ENCODE peak calls at places on chromosome 16, in ten cellular contexts. One of them, this sample, is unnamed.

GRCh38 chr16:81567987-81568748 is 123.6 kb downstream of the CMIP start:
- DNase-seq in endothelial cell of umbilical vein: peak; percentile 49
- DNase-seq in H7: peak; percentile 41
- DNase-seq in kidney: peak; percentile 78
- DNase-seq in PC-3: peak; percentile 78
- DNase-seq in heart right ventricle: peak; percentile 32
- DNase-seq in cardiac muscle cell: peak; percentile 57
- DNase-seq in effector memory CD4-positive, alpha-beta T cell: no peak
- DNase-seq in aorta: peak; percentile 73
- DNase-seq in Peyer's patch: no peak
- DNase-seq in this sample: no peak

GRCh38 chr16:81036751-81037350 is 1.2 kb downstream of the ATMIN start:
- DNase-seq in endothelial cell of umbilical vein: peak; percentile 23
- DNase-seq in H7: no peak
- DNase-seq in kidney: no peak
- DNase-seq in PC-3: peak; percentile 28
- DNase-seq in heart right ventricle: peak; percentile 55
- DNase-seq in cardiac muscle cell: no peak
- DNase-seq in effector memory CD4-positive, alpha-beta T cell: no peak
- DNase-seq in aorta: no peak
- DNase-seq in Peyer's patch: no peak
- DNase-seq in this sample: no peak

GRCh38 chr16:19029980-19030379 is 37.4 kb upstream of the COQ7 start:
- DNase-seq in endothelial cell of umbilical vein: peak; percentile 40
- DNase-seq in H7: no peak
- DNase-seq in kidney: no peak
- DNase-seq in PC-3: no peak
- DNase-seq in heart right ventricle: peak; percentile 33
- DNase-seq in cardiac muscle cell: no peak
- DNase-seq in effector memory CD4-positive, alpha-beta T cell: no peak
- DNase-seq in aorta: no peak
- DNase-seq in Peyer's patch: no peak
- DNase-seq in this sample: no peak

GRCh38 chr16:30439720-30440348 is 5.8 kb downstream of the SEPHS2 start:
- DNase-seq in endothelial cell of umbilical vein: no peak
- DNase-seq in H7: no peak
- DNase-seq in kidney: no peak
- DNase-seq in PC-3: no peak
- DNase-seq in heart right ventricle: no peak
- DNase-seq in cardiac muscle cell: no peak
- DNase-seq in effector memory CD4-positive, alpha-beta T cell: no peak
- DNase-seq in aorta: no peak
- DNase-seq in Peyer's patch: no peak
- DNase-seq in this sample: no peak

GRCh38 chr16:57411362-57411976 is 6.9 kb downstream of the CCL17 start:
- DNase-seq in endothelial cell of umbilical vein: no peak
- DNase-seq in H7: peak; percentile 48
- DNase-seq in kidney: peak; percentile 59
- DNase-seq in PC-3: no peak
- DNase-seq in heart right ventricle: no peak
- DNase-seq in cardiac muscle cell: no peak
- DNase-seq in effector memory CD4-positive, alpha-beta T cell: no peak
- DNase-seq in aorta: no peak
- DNase-seq in Peyer's patch: no peak
- DNase-seq in this sample: no peak

GRCh38 chr16:11052080-11052808 is 107.9 kb downstream of the CLEC16A start:
- DNase-seq in endothelial cell of umbilical vein: no peak
- DNase-seq in H7: no peak
- DNase-seq in kidney: no peak
- DNase-seq in PC-3: no peak
- DNase-seq in heart right ventricle: no peak
- DNase-seq in cardiac muscle cell: no peak
- DNase-seq in effector memory CD4-positive, alpha-beta T cell: no peak
- DNase-seq in aorta: no peak
- DNase-seq in Peyer's patch: peak; percentile 61
- DNase-seq in this sample: no peak

GRCh38 chr16:73126453-73126853 is 78.5 kb upstream of the ZFHX3 start:
- DNase-seq in endothelial cell of umbilical vein: no peak
- DNase-seq in H7: no peak
- DNase-seq in kidney: no peak
- DNase-seq in PC-3: no peak
- DNase-seq in heart right ventricle: peak; percentile 6
- DNase-seq in cardiac muscle cell: peak; percentile 98
- DNase-seq in effector memory CD4-positive, alpha-beta T cell: no peak
- DNase-seq in aorta: peak; percentile 61
- DNase-seq in Peyer's patch: no peak
- DNase-seq in this sample: no peak

GRCh38 chr16:48323783-48324775 is 61.1 kb downstream of the SIAH1 start:
- DNase-seq in endothelial cell of umbilical vein: no peak
- DNase-seq in H7: no peak
- DNase-seq in kidney: no peak
- DNase-seq in PC-3: no peak
- DNase-seq in heart right ventricle: no peak
- DNase-seq in cardiac muscle cell: no peak
- DNase-seq in effector memory CD4-positive, alpha-beta T cell: no peak
- DNase-seq in aorta: no peak
- DNase-seq in Peyer's patch: no peak
- DNase-seq in this sample: no peak

GRCh38 chr16:56611281-56611833 is 3.0 kb downstream of the MT2A start:
- DNase-seq in endothelial cell of umbilical vein: peak; percentile 45
- DNase-seq in H7: no peak
- DNase-seq in kidney: peak; percentile 72
- DNase-seq in PC-3: no peak
- DNase-seq in heart right ventricle: peak; percentile 79
- DNase-seq in cardiac muscle cell: peak; percentile 58
- DNase-seq in effector memory CD4-positive, alpha-beta T cell: no peak
- DNase-seq in aorta: peak; percentile 82
- DNase-seq in Peyer's patch: no peak
- DNase-seq in this sample: no peak

GRCh38 chr16:27473101-27473900 is 71.3 kb downstream of the IL21R start:
- DNase-seq in endothelial cell of umbilical vein: no peak
- DNase-seq in H7: no peak
- DNase-seq in kidney: peak; percentile 37
- DNase-seq in PC-3: no peak
- DNase-seq in heart right ventricle: no peak
- DNase-seq in cardiac muscle cell: no peak
- DNase-seq in effector memory CD4-positive, alpha-beta T cell: no peak
- DNase-seq in aorta: peak; percentile 44
- DNase-seq in Peyer's patch: no peak
- DNase-seq in this sample: no peak
- H3K36me3 ChIP-seq in endothelial cell of umbilical vein: peaks cover 38% of the 10 kb centered on the region
- H3K36me3 ChIP-seq in H7: peaks cover 43% of the 10 kb centered on the region
- H3K36me3 ChIP-seq in kidney: peaks cover 48% of the 10 kb centered on the region
- H3K36me3 ChIP-seq in PC-3: peaks cover 11% of the 10 kb centered on the region
- H3K36me3 ChIP-seq in heart right ventricle: peaks cover 100% of the 10 kb centered on the region
- H3K36me3 ChIP-seq in cardiac muscle cell: peaks cover 76% of the 10 kb centered on the region
- H3K36me3 ChIP-seq in effector memory CD4-positive, alpha-beta T cell: peaks cover 81% of the 10 kb centered on the region
- H3K36me3 ChIP-seq in aorta: no peaks in the 10 kb centered on the region
- H3K36me3 ChIP-seq in Peyer's patch: no peaks in the 10 kb centered on the region
- H3K36me3 ChIP-seq in this sample: no peaks in the 10 kb centered on the region

GRCh38 chr16:74898667-74899066 is 86.3 kb downstream of the WDR59 start:
- DNase-seq in endothelial cell of umbilical vein: no peak
- DNase-seq in H7: peak; percentile 41
- DNase-seq in kidney: no peak
- DNase-seq in PC-3: no peak
- DNase-seq in heart right ventricle: peak; percentile 24
- DNase-seq in cardiac muscle cell: no peak
- DNase-seq in effector memory CD4-positive, alpha-beta T cell: no peak
- DNase-seq in aorta: no peak
- DNase-seq in Peyer's patch: no peak
- DNase-seq in this sample: no peak
- H3K36me3 ChIP-seq in endothelial cell of umbilical vein: peaks cover 3% of the 10 kb centered on the region
- H3K36me3 ChIP-seq in H7: peaks cover 2% of the 10 kb centered on the region
- H3K36me3 ChIP-seq in kidney: peaks cover 8% of the 10 kb centered on the region
- H3K36me3 ChIP-seq in PC-3: peaks cover 4% of the 10 kb centered on the region
- H3K36me3 ChIP-seq in heart right ventricle: peaks cover 43% of the 10 kb centered on the region
- H3K36me3 ChIP-seq in cardiac muscle cell: peaks cover 9% of the 10 kb centered on the region
- H3K36me3 ChIP-seq in effector memory CD4-positive, alpha-beta T cell: peaks cover 28% of the 10 kb centered on the region
- H3K36me3 ChIP-seq in aorta: peaks cover 14% of the 10 kb centered on the region
- H3K36me3 ChIP-seq in Peyer's patch: no peaks in the 10 kb centered on the region
- H3K36me3 ChIP-seq in this sample: no peaks in the 10 kb centered on the region

GRCh38 chr16:67149276-67150057 is 1.3 kb downstream of the B3GNT9 start:
- DNase-seq in endothelial cell of umbilical vein: no peak
- DNase-seq in H7: peak; percentile 96
- DNase-seq in kidney: peak; percentile 79
- DNase-seq in PC-3: no peak
- DNase-seq in heart right ventricle: no peak
- DNase-seq in cardiac muscle cell: no peak
- DNase-seq in effector memory CD4-positive, alpha-beta T cell: no peak
- DNase-seq in aorta: no peak
- DNase-seq in Peyer's patch: no peak
- DNase-seq in this sample: no peak
- H3K36me3 ChIP-seq in endothelial cell of umbilical vein: peaks cover 29% of the 10 kb centered on the region
- H3K36me3 ChIP-seq in H7: peaks cover 25% of the 10 kb centered on the region
- H3K36me3 ChIP-seq in kidney: peaks cover 19% of the 10 kb centered on the region
- H3K36me3 ChIP-seq in PC-3: no peaks in the 10 kb centered on the region
- H3K36me3 ChIP-seq in heart right ventricle: peaks cover 40% of the 10 kb centered on the region
- H3K36me3 ChIP-seq in cardiac muscle cell: peaks cover 8% of the 10 kb centered on the region
- H3K36me3 ChIP-seq in effector memory CD4-positive, alpha-beta T cell: peaks cover 31% of the 10 kb centered on the region
- H3K36me3 ChIP-seq in aorta: no peaks in the 10 kb centered on the region
- H3K36me3 ChIP-seq in Peyer's patch: no peaks in the 10 kb centered on the region
- H3K36me3 ChIP-seq in this sample: no peaks in the 10 kb centered on the region

GRCh38 chr16:2231016-2231931 is 5.0 kb upstream of the DNASE1L2 start:
- DNase-seq in endothelial cell of umbilical vein: no peak
- DNase-seq in H7: no peak
- DNase-seq in kidney: no peak
- DNase-seq in PC-3: no peak
- DNase-seq in heart right ventricle: no peak
- DNase-seq in cardiac muscle cell: no peak
- DNase-seq in effector memory CD4-positive, alpha-beta T cell: no peak
- DNase-seq in aorta: no peak
- DNase-seq in Peyer's patch: no peak
- DNase-seq in this sample: no peak
- H3K36me3 ChIP-seq in endothelial cell of umbilical vein: peaks cover 50% of the 10 kb centered on the region
- H3K36me3 ChIP-seq in H7: peaks cover 6% of the 10 kb centered on the region
- H3K36me3 ChIP-seq in kidney: peaks cover 14% of the 10 kb centered on the region
- H3K36me3 ChIP-seq in PC-3: no peaks in the 10 kb centered on the region
- H3K36me3 ChIP-seq in heart right ventricle: peaks cover 83% of the 10 kb centered on the region
- H3K36me3 ChIP-seq in cardiac muscle cell: peaks cover 45% of the 10 kb centered on the region
- H3K36me3 ChIP-seq in effector memory CD4-positive, alpha-beta T cell: peaks cover 75% of the 10 kb centered on the region
- H3K36me3 ChIP-seq in aorta: no peaks in the 10 kb centered on the region
- H3K36me3 ChIP-seq in Peyer's patch: no peaks in the 10 kb centered on the region
- H3K36me3 ChIP-seq in this sample: no peaks in the 10 kb centered on the region

DNA sequence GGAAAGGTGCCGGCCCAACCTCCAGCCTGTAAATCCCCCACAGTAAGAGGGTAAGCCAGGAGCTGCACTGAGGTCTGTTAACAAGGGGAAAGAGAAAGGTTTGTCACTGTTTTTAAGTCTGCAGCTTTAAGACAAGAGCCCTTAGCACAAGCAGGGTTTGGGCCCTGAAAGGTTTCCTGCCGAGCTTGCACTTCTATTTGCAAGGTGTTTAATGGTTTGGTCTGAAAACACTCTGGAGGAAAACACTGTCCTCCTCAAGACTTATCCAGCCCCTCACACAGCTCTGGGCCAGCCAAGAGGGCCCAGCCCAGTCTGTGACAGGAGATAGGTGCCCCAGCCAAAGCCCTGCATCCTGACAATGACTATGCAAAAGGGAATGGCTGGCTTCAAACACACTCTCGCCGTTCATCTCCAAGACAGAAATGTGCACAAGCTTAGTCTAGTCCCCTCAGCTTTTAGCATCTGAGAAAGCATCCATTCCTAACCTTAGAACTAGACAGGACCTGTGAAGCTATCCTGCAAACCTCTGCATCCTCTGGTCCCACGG is 26.9 kb downstream of the MPG start:
- DNase-seq in endothelial cell of umbilical vein: no peak
- DNase-seq in H7: no peak
- DNase-seq in kidney: no peak
- DNase-seq in PC-3: no peak
- DNase-seq in heart right ventricle: no peak
- DNase-seq in cardiac muscle cell: no peak
- DNase-seq in effector memory CD4-positive, alpha-beta T cell: no peak
- DNase-seq in aorta: no peak
- DNase-seq in Peyer's patch: no peak
- DNase-seq in this sample: no peak
- H3K36me3 ChIP-seq in endothelial cell of umbilical vein: peaks cover 2% of the 10 kb centered on the region
- H3K36me3 ChIP-seq in H7: peaks cover 2% of the 10 kb centered on the region
- H3K36me3 ChIP-seq in kidney: no peaks in the 10 kb centered on the region
- H3K36me3 ChIP-seq in PC-3: peaks cover 3% of the 10 kb centered on the region
- H3K36me3 ChIP-seq in heart right ventricle: peaks cover 18% of the 10 kb centered on the region
- H3K36me3 ChIP-seq in cardiac muscle cell: peaks cover 5% of the 10 kb centered on the region
- H3K36me3 ChIP-seq in effector memory CD4-positive, alpha-beta T cell: peaks cover 5% of the 10 kb centered on the region
- H3K36me3 ChIP-seq in aorta: no peaks in the 10 kb centered on the region
- H3K36me3 ChIP-seq in Peyer's patch: no peaks in the 10 kb centered on the region
- H3K36me3 ChIP-seq in this sample: peaks cover 38% of the 10 kb centered on the region

DNA sequence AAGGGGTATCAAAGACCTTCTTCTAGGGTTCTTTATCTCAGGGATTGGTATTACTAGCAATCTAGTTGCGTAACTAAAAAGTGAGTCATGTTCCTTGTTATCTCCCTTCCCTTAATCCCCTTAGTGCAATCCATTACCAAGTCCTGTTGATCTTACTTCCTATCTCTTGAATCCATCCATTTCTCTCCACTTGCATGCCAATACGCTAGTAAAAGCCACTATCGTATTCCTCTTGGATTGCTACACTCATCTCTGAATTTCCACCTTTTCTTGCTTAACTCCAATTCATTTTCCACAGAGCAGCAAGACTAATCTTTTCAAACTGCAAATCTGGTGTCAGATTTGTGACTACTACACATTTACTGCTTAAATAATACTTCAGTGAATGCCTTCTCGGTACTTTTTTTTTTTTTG is 1.8 kb upstream of the ADAT1 start:
- DNase-seq in endothelial cell of umbilical vein: no peak
- DNase-seq in H7: no peak
- DNase-seq in kidney: no peak
- DNase-seq in PC-3: no peak
- DNase-seq in heart right ventricle: no peak
- DNase-seq in cardiac muscle cell: peak; percentile 68
- DNase-seq in effector memory CD4-positive, alpha-beta T cell: no peak
- DNase-seq in aorta: no peak
- DNase-seq in Peyer's patch: no peak
- DNase-seq in this sample: no peak
- H3K36me3 ChIP-seq in endothelial cell of umbilical vein: peaks cover 14% of the 10 kb centered on the region
- H3K36me3 ChIP-seq in H7: peaks cover 39% of the 10 kb centered on the region
- H3K36me3 ChIP-seq in kidney: peaks cover 31% of the 10 kb centered on the region
- H3K36me3 ChIP-seq in PC-3: peaks cover 33% of the 10 kb centered on the region
- H3K36me3 ChIP-seq in heart right ventricle: peaks cover 55% of the 10 kb centered on the region
- H3K36me3 ChIP-seq in cardiac muscle cell: peaks cover 23% of the 10 kb centered on the region
- H3K36me3 ChIP-seq in effector memory CD4-positive, alpha-beta T cell: peaks cover 27% of the 10 kb centered on the region
- H3K36me3 ChIP-seq in aorta: peaks cover 5% of the 10 kb centered on the region
- H3K36me3 ChIP-seq in Peyer's patch: no peaks in the 10 kb centered on the region
- H3K36me3 ChIP-seq in this sample: peaks cover 51% of the 10 kb centered on the region

DNA sequence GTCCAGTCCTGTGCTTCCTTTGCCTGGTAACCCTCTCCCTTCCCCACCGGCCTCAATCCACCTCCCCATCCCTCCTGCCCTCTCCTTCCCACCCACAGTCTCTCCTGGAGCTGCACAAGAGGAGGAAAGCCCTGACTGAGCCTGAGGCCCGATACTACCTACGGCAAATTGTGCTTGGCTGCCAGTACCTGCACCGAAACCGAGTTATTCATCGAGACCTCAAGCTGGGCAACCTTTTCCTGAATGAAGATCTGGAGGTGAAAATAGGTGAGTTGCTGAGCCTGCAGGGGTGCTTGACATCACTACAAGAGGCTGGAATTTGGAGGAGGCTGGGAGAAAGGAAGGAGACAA is 1.3 kb downstream of the PLK1 start:
- DNase-seq in endothelial cell of umbilical vein: no peak
- DNase-seq in H7: peak; percentile 55
- DNase-seq in kidney: no peak
- DNase-seq in PC-3: no peak
- DNase-seq in heart right ventricle: no peak
- DNase-seq in cardiac muscle cell: no peak
- DNase-seq in effector memory CD4-positive, alpha-beta T cell: no peak
- DNase-seq in aorta: no peak
- DNase-seq in Peyer's patch: no peak
- DNase-seq in this sample: no peak
- H3K36me3 ChIP-seq in endothelial cell of umbilical vein: peaks cover 20% of the 10 kb centered on the region
- H3K36me3 ChIP-seq in H7: peaks cover 41% of the 10 kb centered on the region
- H3K36me3 ChIP-seq in kidney: peaks cover 5% of the 10 kb centered on the region
- H3K36me3 ChIP-seq in PC-3: peaks cover 23% of the 10 kb centered on the region
- H3K36me3 ChIP-seq in heart right ventricle: peaks cover 49% of the 10 kb centered on the region
- H3K36me3 ChIP-seq in cardiac muscle cell: peaks cover 36% of the 10 kb centered on the region
- H3K36me3 ChIP-seq in effector memory CD4-positive, alpha-beta T cell: peaks cover 3% of the 10 kb centered on the region
- H3K36me3 ChIP-seq in aorta: no peaks in the 10 kb centered on the region
- H3K36me3 ChIP-seq in Peyer's patch: no peaks in the 10 kb centered on the region
- H3K36me3 ChIP-seq in this sample: peaks cover 43% of the 10 kb centered on the region